ENCODE peak calls at places on chromosomes 13 and 19, in five cellular contexts. R, E, Y, B and V are unnamed samples.

GRCh38 chr19:20558571-20558970 is 7.0 kb downstream of the ZNF737 start:
- DNase-seq in R (no peak), E (no peak), Y (no peak), B (no peak), V (no peak)

GRCh38 chr19:45577111-45577905 is 7.3 kb downstream of the OPA3 start:
- DNase-seq in R (peak; percentile 53), E (no peak), Y (no peak), B (no peak), V (no peak)

GRCh38 chr19:29671393-29672076 is 6.3 kb downstream of the PLEKHF1 start:
- DNase-seq in R (peak; percentile 59), E (peak; percentile 65), Y (no peak), B (peak; percentile 73), V (no peak)

GRCh38 chr13:33884506-33885221 is 66.7 kb downstream of the RFC3 start:
- DNase-seq in R (no peak), E (no peak), Y (no peak), B (no peak), V (no peak)

GRCh38 chr13:113607477-113608245 is 23.1 kb downstream of the TFDP1 start:
- DNase-seq in R (no peak), E (no peak), Y (no peak), B (no peak), V (no peak)

GRCh38 chr13:108663710-108664109 is 34.3 kb downstream of the MYO16 start:
- DNase-seq in R (no peak), E (no peak), Y (no peak), B (no peak), V (no peak)

GRCh38 chr19:12766051-12766521 is 9.3 kb downstream of the HOOK2 start:
- DNase-seq in R (peak; percentile 93), E (no peak), Y (peak; percentile 76), B (peak; percentile 78), V (peak; percentile 51)

GRCh38 chr19:10320602-10321416 is 5.0 kb upstream of the FDX2 start:
- DNase-seq in R (no peak), E (no peak), Y (no peak), B (no peak), V (no peak)

GRCh38 chr13:62375653-62376052 is 960.0 kb upstream of the PCDH20 start:
- DNase-seq in R (no peak), E (no peak), Y (no peak), B (no peak), V (no peak)

GRCh38 chr19:17296278-17296677 is 6.9 kb downstream of the ABHD8 start:
- DNase-seq in R (no peak), E (no peak), Y (no peak), B (no peak), V (no peak)